ENCODE peak calls at places on chromosome 1, in four cellular contexts. One of them, this sample, is unnamed.

GRCh38 chr1:159177273-159177907 is 6.0 kb downstream of the CADM3 start:
- DNase-seq in occipital lobe: no peak
- DNase-seq in 8988T: no peak
- DNase-seq in GM03348: peak
- DNase-seq in this sample: peak

GRCh38 chr1:53638641-53639035 is 100.3 kb downstream of the GLIS1 start:
- DNase-seq in occipital lobe: no peak
- DNase-seq in 8988T: no peak
- DNase-seq in GM03348: no peak
- DNase-seq in this sample: no peak

GRCh38 chr1:183226963-183227362 is 40.9 kb downstream of the LAMC2 start:
- DNase-seq in occipital lobe: no peak
- DNase-seq in 8988T: no peak
- DNase-seq in GM03348: no peak
- DNase-seq in this sample: no peak

GRCh38 chr1:87149166-87150065 is 179.3 kb upstream of the LMO4 start:
- DNase-seq in occipital lobe: no peak
- DNase-seq in 8988T: no peak
- DNase-seq in GM03348: peak
- DNase-seq in this sample: no peak

GRCh38 chr1:33908344-33908956 is 44.6 kb downstream of the HMGB4 start:
- DNase-seq in occipital lobe: no peak
- DNase-seq in 8988T: no peak
- DNase-seq in GM03348: no peak
- DNase-seq in this sample: no peak

GRCh38 chr1:12485231-12486172 is 132.5 kb downstream of the DHRS3 start:
- DNase-seq in occipital lobe: no peak
- DNase-seq in 8988T: no peak
- DNase-seq in GM03348: no peak
- DNase-seq in this sample: no peak

GRCh38 chr1:3688356-3688755 is 36.0 kb downstream of the TP73 start:
- DNase-seq in occipital lobe: no peak
- DNase-seq in 8988T: no peak
- DNase-seq in GM03348: peak
- DNase-seq in this sample: no peak

GRCh38 chr1:115239148-115239820 is 98.8 kb downstream of the NGF start:
- DNase-seq in occipital lobe: no peak
- DNase-seq in 8988T: no peak
- DNase-seq in GM03348: peak
- DNase-seq in this sample: no peak

GRCh38 chr1:182877331-182877730 is 38.2 kb downstream of the DHX9 start:
- DNase-seq in occipital lobe: no peak
- DNase-seq in 8988T: no peak
- DNase-seq in GM03348: no peak
- DNase-seq in this sample: no peak

GRCh38 chr1:151905070-151905442 is 4.3 kb downstream of the THEM4 start:
- DNase-seq in occipital lobe: no peak
- DNase-seq in 8988T: no peak
- DNase-seq in GM03348: no peak
- DNase-seq in this sample: no peak

GRCh38 chr1:214546076-214546475 is 5.3 kb downstream of the PTPN14 start:
- DNase-seq in occipital lobe: no peak
- DNase-seq in 8988T: no peak
- DNase-seq in GM03348: no peak
- DNase-seq in this sample: no peak

This sample was measured in HuH-7.